ENCODE peak calls at places on chromosomes 13 and 19, in seven cellular contexts. One of them, this sample, is unnamed.

GRCh38 chr19:44552324-44552723 is 22.8 kb upstream of the CEACAM20 start:
- DNase-seq in tibial nerve: no peak
- DNase-seq in stimulated activated CD8-positive, alpha-beta memory T cell treated with anti-CD3 and anti-CD28 coated beads, Interleukin-2, amount 100 ng/mL, for 48 hours: peak
- DNase-seq in globus pallidus: no peak
- DNase-seq in amygdala: no peak
- DNase-seq in SW 1271: no peak
- DNase-seq in foreskin fibroblast: no peak
- DNase-seq in this sample: peak

GRCh38 chr19:14674764-14675163 is at the start of gene ADGRE3:
- DNase-seq in tibial nerve: no peak
- DNase-seq in stimulated activated CD8-positive, alpha-beta memory T cell treated with anti-CD3 and anti-CD28 coated beads, Interleukin-2, amount 100 ng/mL, for 48 hours: no peak
- DNase-seq in globus pallidus: no peak
- DNase-seq in amygdala: no peak
- DNase-seq in SW 1271: no peak
- DNase-seq in foreskin fibroblast: no peak
- DNase-seq in this sample: no peak

GRCh38 chr13:48808689-48809088 is 155.0 kb downstream of the CYSLTR2 start:
- DNase-seq in tibial nerve: no peak
- DNase-seq in stimulated activated CD8-positive, alpha-beta memory T cell treated with anti-CD3 and anti-CD28 coated beads, Interleukin-2, amount 100 ng/mL, for 48 hours: no peak
- DNase-seq in globus pallidus: no peak
- DNase-seq in amygdala: no peak
- DNase-seq in SW 1271: no peak
- DNase-seq in foreskin fibroblast: peak
- DNase-seq in this sample: no peak

GRCh38 chr19:18452386-18452785 is 14.5 kb upstream of the ISYNA1 start:
- DNase-seq in tibial nerve: no peak
- DNase-seq in stimulated activated CD8-positive, alpha-beta memory T cell treated with anti-CD3 and anti-CD28 coated beads, Interleukin-2, amount 100 ng/mL, for 48 hours: no peak
- DNase-seq in globus pallidus: no peak
- DNase-seq in amygdala: no peak
- DNase-seq in SW 1271: no peak
- DNase-seq in foreskin fibroblast: no peak
- DNase-seq in this sample: no peak

GRCh38 chr19:36046443-36047050 is 7.5 kb downstream of the THAP8 start:
- DNase-seq in tibial nerve: no peak
- DNase-seq in stimulated activated CD8-positive, alpha-beta memory T cell treated with anti-CD3 and anti-CD28 coated beads, Interleukin-2, amount 100 ng/mL, for 48 hours: no peak
- DNase-seq in globus pallidus: peak
- DNase-seq in amygdala: peak
- DNase-seq in SW 1271: no peak
- DNase-seq in foreskin fibroblast: peak
- DNase-seq in this sample: no peak

GRCh38 chr19:8240274-8241229 is 31.4 kb downstream of the CERS4 start:
- DNase-seq in tibial nerve: peak
- DNase-seq in stimulated activated CD8-positive, alpha-beta memory T cell treated with anti-CD3 and anti-CD28 coated beads, Interleukin-2, amount 100 ng/mL, for 48 hours: peak
- DNase-seq in globus pallidus: peak
- DNase-seq in amygdala: peak
- DNase-seq in SW 1271: no peak
- DNase-seq in foreskin fibroblast: peak
- DNase-seq in this sample: peak

GRCh38 chr19:40754611-40755247 is 3.7 kb downstream of the SNRPA start:
- DNase-seq in tibial nerve: no peak
- DNase-seq in stimulated activated CD8-positive, alpha-beta memory T cell treated with anti-CD3 and anti-CD28 coated beads, Interleukin-2, amount 100 ng/mL, for 48 hours: peak
- DNase-seq in globus pallidus: no peak
- DNase-seq in amygdala: no peak
- DNase-seq in SW 1271: no peak
- DNase-seq in foreskin fibroblast: no peak
- DNase-seq in this sample: peak

GRCh38 chr13:77513719-77514335 is 21.7 kb upstream of the SCEL start:
- DNase-seq in tibial nerve: no peak
- DNase-seq in stimulated activated CD8-positive, alpha-beta memory T cell treated with anti-CD3 and anti-CD28 coated beads, Interleukin-2, amount 100 ng/mL, for 48 hours: no peak
- DNase-seq in globus pallidus: no peak
- DNase-seq in amygdala: no peak
- DNase-seq in SW 1271: no peak
- DNase-seq in foreskin fibroblast: no peak
- DNase-seq in this sample: no peak

This sample was measured in activated naive CD4-positive, alpha-beta T cell treated with anti-CD3 and anti-CD28 coated beads, Interleukin-2, amount 10 ng/mL, durations not matched to agents 7 days and 5 days.